ENCODE peak calls at places on chromosomes 12 and 14, in four cellular contexts. Z is dorsolateral prefrontal cortex, K is endothelial cell, V is Peyer's patch. U is an unnamed sample.

GRCh38 chr14:76773956-76774355 is 12.7 kb downstream of the VASH1 start:
- DNase-seq in Z (no peak), K (no peak), V (peak), U (no peak)

GRCh38 chr14:82084813-82085212 is 551.2 kb upstream of the SEL1L start:
- DNase-seq in Z (no peak), K (no peak), V (no peak), U (no peak)

GRCh38 chr12:55072093-55072492 is 52.3 kb downstream of the NEUROD4 start:
- DNase-seq in Z (no peak), K (peak), V (peak), U (no peak)

GRCh38 chr12:112645586-112645985 is 146.0 kb upstream of the RPH3A start:
- DNase-seq in Z (no peak), K (no peak), V (no peak), U (no peak)

GRCh38 chr14:103118019-103118662 is 5.1 kb upstream of the TNFAIP2 start:
- DNase-seq in Z (peak), K (no peak), V (no peak), U (no peak)

GRCh38 chr12:116370004-116370404 is 92.5 kb upstream of the MED13L start:
- DNase-seq in Z (no peak), K (no peak), V (no peak), U (no peak)

GRCh38 chr12:101599311-101599710 is 4.5 kb downstream of the MYBPC1 start:
- DNase-seq in Z (no peak), K (no peak), V (no peak), U (no peak)

GRCh38 chr12:91562476-91562875 is 379.9 kb upstream of the DCN start:
- DNase-seq in Z (no peak), K (no peak), V (no peak), U (no peak)

GRCh38 chr12:93785262-93786010 is 108.3 kb downstream of the CRADD start:
- DNase-seq in Z (no peak), K (no peak), V (no peak), U (no peak)

GRCh38 chr14:60805881-60806569 is 71.5 kb downstream of the MNAT1 start:
- DNase-seq in Z (no peak), K (no peak), V (no peak), U (no peak)

GRCh38 chr12:109458771-109459208 is 18.3 kb downstream of the KCTD10 start:
- DNase-seq in Z (no peak), K (no peak), V (no peak), U (no peak)

GRCh38 chr14:76498976-76499375 is 123.0 kb downstream of the ESRRB start:
- DNase-seq in Z (no peak), K (no peak), V (no peak), U (no peak)

GRCh38 chr12:18320036-18320617 is 58.8 kb downstream of the PIK3C2G start:
- DNase-seq in Z (no peak), K (peak), V (no peak), U (no peak)

GRCh38 chr14:98602983-98603382 is 669.0 kb downstream of the BCL11B start:
- DNase-seq in Z (no peak), K (no peak), V (no peak), U (no peak)

GRCh38 chr12:54159140-54159539 is 29.6 kb downstream of the SMUG1 start:
- DNase-seq in Z (no peak), K (peak), V (peak), U (no peak)

GRCh38 chr12:13218641-13219040 is 22.1 kb downstream of the EMP1 start:
- DNase-seq in Z (no peak), K (no peak), V (no peak), U (no peak)

GRCh38 chr14:24332094-24332983 is 2.5 kb downstream of the ADCY4 start:
- DNase-seq in Z (peak), K (peak), V (peak), U (peak)

GRCh38 chr14:70886421-70887206 is 20.6 kb upstream of the PCNX1 start:
- DNase-seq in Z (no peak), K (no peak), V (peak), U (no peak)

GRCh38 chr12:132560831-132561783 is 49.3 kb downstream of the LRCOL1 start:
- DNase-seq in Z (peak), K (peak), V (peak), U (peak)

GRCh38 chr14:51967521-51967920 is 21.8 kb upstream of the RTRAF start:
- DNase-seq in Z (no peak), K (no peak), V (no peak), U (no peak)

GRCh38 chr14:47485421-47485820 is 190.0 kb downstream of the MDGA2 start:
- DNase-seq in Z (no peak), K (no peak), V (no peak), U (no peak)

GRCh38 chr12:7121324-7121723 is 7.4 kb downstream of the RBP5 start:
- DNase-seq in Z (no peak), K (no peak), V (no peak), U (no peak)

GRCh38 chr12:39966251-39966650 is 139.6 kb downstream of the SLC2A13 start:
- DNase-seq in Z (no peak), K (no peak), V (no peak), U (no peak)

GRCh38 chr12:92695056-92695455 is 7.7 kb upstream of the PLEKHG7 start:
- DNase-seq in Z (no peak), K (no peak), V (no peak), U (no peak)

GRCh38 chr14:76201162-76201561 is 49.4 kb downstream of the GPATCH2L start:
- DNase-seq in Z (no peak), K (no peak), V (no peak), U (no peak)

GRCh38 chr12:87165733-87166375 is 863.3 kb downstream of the C12orf50 start:
- DNase-seq in Z (no peak), K (no peak), V (no peak), U (no peak)

GRCh38 chr14:58078068-58078467 is 73.9 kb downstream of the ARMH4 start:
- DNase-seq in Z (no peak), K (no peak), V (no peak), U (no peak)

DNA sequence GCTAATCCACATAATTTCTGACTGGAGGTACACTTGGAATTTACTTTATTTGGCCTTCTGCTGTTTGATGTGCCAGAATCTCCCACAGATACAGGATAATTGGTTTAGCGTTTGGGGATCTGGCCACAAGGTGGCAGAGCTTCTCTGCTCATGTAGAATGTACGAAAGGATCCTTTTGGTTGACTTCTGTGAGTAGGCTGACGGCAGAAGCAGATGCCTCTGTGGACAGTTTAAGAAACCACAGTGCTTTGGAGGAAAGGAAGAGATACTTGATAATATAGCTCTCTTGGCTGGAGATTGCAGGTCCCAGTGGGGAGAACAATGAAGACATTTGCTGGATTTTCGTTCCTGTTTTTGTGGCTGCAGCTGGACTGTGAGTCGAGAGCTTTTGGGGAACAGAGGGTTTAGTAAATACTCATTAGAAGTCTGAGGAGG is 75.3 kb upstream of the OR4E1 start:
- DNase-seq in Z (peak), K (peak), V (no peak), U (no peak)
- TF ChIP-seq CTCF in Z (peak), K (peak), V (peak), U (peak)

DNA sequence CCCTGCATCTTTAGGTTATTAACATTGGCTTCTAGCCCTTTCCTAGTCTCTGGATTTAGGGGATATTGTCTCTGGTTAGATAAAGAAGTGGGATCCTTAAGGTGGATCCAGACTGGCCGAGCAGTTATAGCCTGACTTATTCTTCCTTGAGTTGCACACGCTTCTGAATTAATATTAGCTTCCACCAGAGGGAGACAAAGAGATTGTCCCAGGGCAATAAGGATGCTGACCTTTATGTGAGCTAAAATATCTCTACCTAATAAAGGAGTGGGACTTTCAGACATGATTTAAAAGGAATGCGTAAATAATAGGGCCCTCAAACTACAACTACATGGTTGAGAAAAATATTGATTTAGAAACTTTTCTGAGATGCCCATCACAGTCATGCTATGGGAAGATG is 139.7 kb downstream of the SLCO1B3 start:
- DNase-seq in Z (no peak), K (no peak), V (no peak), U (no peak)
- TF ChIP-seq CTCF in Z (no peak), K (peak), V (no peak), U (peak)

GRCh38 chr12:1662761-1663439 is 28.0 kb upstream of the ADIPOR2 start:
- DNase-seq in Z (no peak), K (peak), V (peak), U (no peak)

GRCh38 chr12:1666215-1666614 is 24.7 kb upstream of the ADIPOR2 start:
- DNase-seq in Z (no peak), K (no peak), V (no peak), U (no peak)

GRCh38 chr12:1665366-1665765 is 25.5 kb upstream of the ADIPOR2 start:
- DNase-seq in Z (no peak), K (no peak), V (no peak), U (no peak)

GRCh38 chr12:1661553-1662335 is 29.1 kb upstream of the ADIPOR2 start:
- DNase-seq in Z (peak), K (peak), V (peak), U (peak)

GRCh38 chr12:1663440-1664132 is 27.3 kb upstream of the ADIPOR2 start:
- DNase-seq in Z (no peak), K (no peak), V (no peak), U (no peak)
- TF ChIP-seq CTCF in Z (no peak), K (no peak), V (no peak), U (no peak)

DNA sequence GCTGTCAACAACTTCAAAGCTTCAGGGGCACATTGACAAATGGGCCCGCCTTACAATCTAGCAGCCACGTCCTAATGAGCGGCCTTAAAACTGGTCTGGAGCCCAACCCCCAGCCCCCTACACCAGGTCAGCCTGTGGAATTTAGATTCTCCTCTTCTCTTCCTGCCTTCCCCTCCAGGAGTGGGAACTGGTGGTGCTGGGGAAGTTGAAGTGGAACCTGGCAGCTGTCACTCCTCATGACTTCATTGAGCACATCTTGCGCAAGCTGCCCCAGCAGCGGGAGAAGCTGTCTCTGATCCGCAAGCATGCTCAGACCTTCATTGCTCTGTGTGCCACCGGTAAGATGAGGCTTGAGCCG is 5.0 kb downstream of the CCND2 start:
- DNase-seq in Z (peak), K (peak), V (no peak), U (no peak)
- TF ChIP-seq CTCF in Z (no peak), K (no peak), V (no peak), U (no peak)

DNA sequence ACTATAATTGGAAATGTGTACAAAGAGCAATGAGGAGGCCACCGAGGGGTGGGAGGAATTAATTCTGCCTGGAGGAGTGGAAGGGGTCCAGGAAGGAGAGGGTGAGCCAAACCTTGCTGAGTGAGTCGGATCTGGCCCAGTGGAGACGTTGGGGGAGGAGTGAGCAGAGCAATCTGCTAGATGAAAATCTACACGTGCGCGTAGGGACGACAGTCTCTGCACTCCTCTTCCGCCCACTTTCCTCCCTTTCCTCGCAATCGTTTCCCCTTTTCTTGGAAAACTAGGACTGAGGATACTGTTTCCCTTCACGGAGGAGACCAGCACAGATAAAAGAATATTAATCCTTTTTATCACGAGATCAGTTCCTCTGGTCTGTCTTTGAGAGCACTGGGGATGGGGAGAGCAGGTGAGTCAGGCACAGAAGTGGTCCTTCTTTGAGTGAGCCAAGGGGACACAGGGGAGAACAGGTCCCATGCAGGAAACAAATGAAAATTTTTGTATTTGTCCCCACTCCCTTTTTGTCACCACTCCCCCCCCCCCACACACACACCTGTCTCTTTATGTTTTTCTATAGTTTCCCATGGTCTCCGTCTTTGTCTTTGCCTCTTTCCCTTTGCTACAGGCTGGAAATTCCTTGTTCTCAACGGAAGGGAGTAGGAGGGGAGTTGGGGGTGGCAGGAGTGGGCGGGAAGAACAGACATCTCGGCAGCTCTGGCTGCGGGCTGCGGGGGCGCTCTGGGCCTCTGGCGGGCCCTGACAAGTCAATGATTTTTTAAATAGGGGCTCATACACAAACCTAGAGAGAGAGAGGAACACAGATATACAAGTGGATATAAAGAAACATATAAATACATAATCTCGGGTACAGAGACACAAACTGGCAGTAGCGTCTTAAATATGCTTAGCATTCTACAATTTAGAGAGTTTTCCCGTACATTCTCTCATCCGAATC is 2.6 kb upstream of the NAB2 start:
- DNase-seq in Z (peak), K (peak), V (peak), U (no peak)
- TF ChIP-seq CTCF in Z (no peak), K (no peak), V (peak), U (peak)

DNA sequence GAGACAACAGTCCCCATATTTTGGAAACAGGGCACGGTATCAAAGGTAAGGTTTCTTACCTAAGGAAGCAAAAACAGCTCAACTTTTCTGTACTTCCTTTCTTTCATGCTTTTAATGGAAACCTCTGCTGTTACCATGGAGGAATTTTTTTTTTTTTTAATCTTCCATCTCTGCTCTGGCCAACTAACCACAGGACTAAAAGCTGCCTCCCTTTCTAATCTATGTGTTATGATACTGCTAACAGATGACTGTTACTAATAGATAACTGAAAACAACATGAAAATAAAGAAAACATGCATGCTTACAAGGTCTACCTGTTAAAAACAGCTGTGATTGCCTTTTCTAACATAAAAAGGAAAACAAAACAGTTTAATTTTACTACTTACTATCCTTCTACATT is 168.4 kb downstream of the SOX5 start:
- DNase-seq in Z (no peak), K (no peak), V (no peak), U (no peak)
- TF ChIP-seq CTCF in Z (no peak), K (no peak), V (no peak), U (no peak)